ENCODE peak calls at places on chromosome 15, in five cellular contexts. One of them, this sample, is unnamed.

GRCh38 chr15:33211409-33211808 is 16.9 kb upstream of the FMN1 start:
- DNase-seq in WTC11: no peak
- DNase-seq in CD4-positive, alpha-beta T cell: no peak
- DNase-seq in body of pancreas: no peak
- DNase-seq in activated B cell treated with CpG ODN at 0.5 μM for 24 hours: no peak
- DNase-seq in this sample: no peak

GRCh38 chr15:67049351-67050044 is 15.9 kb upstream of the SMAD3 start:
- DNase-seq in WTC11: no peak
- DNase-seq in body of pancreas: no peak
- DNase-seq in activated B cell treated with CpG ODN at 0.5 μM for 24 hours: no peak
- DNase-seq in CD4-positive, alpha-beta T cell: no peak
- DNase-seq in this sample: no peak

GRCh38 chr15:77481670-77482069 is 61.0 kb downstream of the HMG20A start:
- DNase-seq in activated B cell treated with CpG ODN at 0.5 μM for 24 hours: no peak
- DNase-seq in WTC11: no peak
- DNase-seq in CD4-positive, alpha-beta T cell: no peak
- DNase-seq in body of pancreas: no peak
- DNase-seq in this sample: no peak

GRCh38 chr15:74257105-74257504 is 21.0 kb downstream of the CCDC33 start:
- DNase-seq in CD4-positive, alpha-beta T cell: no peak
- DNase-seq in activated B cell treated with CpG ODN at 0.5 μM for 24 hours: no peak
- DNase-seq in body of pancreas: no peak
- DNase-seq in WTC11: no peak
- DNase-seq in this sample: no peak

GRCh38 chr15:31402003-31402402 is 75.4 kb downstream of the KLF13 start:
- DNase-seq in CD4-positive, alpha-beta T cell: no peak
- DNase-seq in body of pancreas: no peak
- DNase-seq in WTC11: no peak
- DNase-seq in activated B cell treated with CpG ODN at 0.5 μM for 24 hours: no peak
- DNase-seq in this sample: no peak

GRCh38 chr15:98898122-98898521 is 109.5 kb downstream of the PGPEP1L start:
- DNase-seq in activated B cell treated with CpG ODN at 0.5 μM for 24 hours: no peak
- DNase-seq in WTC11: no peak
- DNase-seq in CD4-positive, alpha-beta T cell: no peak
- DNase-seq in body of pancreas: no peak
- DNase-seq in this sample: no peak

GRCh38 chr15:59298255-59298856 is 74.3 kb downstream of the MYO1E start:
- DNase-seq in body of pancreas: no peak
- DNase-seq in WTC11: no peak
- DNase-seq in CD4-positive, alpha-beta T cell: no peak
- DNase-seq in activated B cell treated with CpG ODN at 0.5 μM for 24 hours: peak; percentile 30
- DNase-seq in this sample: no peak

GRCh38 chr15:67093146-67093874 is 27.9 kb downstream of the SMAD3 start:
- DNase-seq in body of pancreas: no peak
- DNase-seq in CD4-positive, alpha-beta T cell: no peak
- DNase-seq in WTC11: no peak
- DNase-seq in activated B cell treated with CpG ODN at 0.5 μM for 24 hours: peak; percentile 64
- DNase-seq in this sample: no peak

GRCh38 chr15:33135355-33135781 is 59.1 kb downstream of the FMN1 start:
- DNase-seq in activated B cell treated with CpG ODN at 0.5 μM for 24 hours: no peak
- DNase-seq in WTC11: no peak
- DNase-seq in CD4-positive, alpha-beta T cell: no peak
- DNase-seq in body of pancreas: no peak
- DNase-seq in this sample: no peak

GRCh38 chr15:70253461-70254156 is 155.9 kb upstream of the TLE3 start:
- DNase-seq in WTC11: no peak
- DNase-seq in body of pancreas: no peak
- DNase-seq in CD4-positive, alpha-beta T cell: no peak
- DNase-seq in activated B cell treated with CpG ODN at 0.5 μM for 24 hours: peak; percentile 7
- DNase-seq in this sample: no peak

GRCh38 chr15:65372787-65373067 is 5.1 kb downstream of the IGDCC3 start:
- DNase-seq in CD4-positive, alpha-beta T cell: no peak
- DNase-seq in WTC11: no peak
- DNase-seq in activated B cell treated with CpG ODN at 0.5 μM for 24 hours: no peak
- DNase-seq in body of pancreas: no peak
- DNase-seq in this sample: no peak

GRCh38 chr15:82805994-82806406 is at the start of gene FSD2:
- DNase-seq in activated B cell treated with CpG ODN at 0.5 μM for 24 hours: peak; percentile 32
- DNase-seq in CD4-positive, alpha-beta T cell: no peak
- DNase-seq in WTC11: no peak
- DNase-seq in body of pancreas: no peak
- DNase-seq in this sample: no peak

GRCh38 chr15:31360843-31361763 is 34.5 kb downstream of the KLF13 start:
- DNase-seq in body of pancreas: peak; percentile 85
- DNase-seq in WTC11: no peak
- DNase-seq in CD4-positive, alpha-beta T cell: peak; percentile 81
- DNase-seq in activated B cell treated with CpG ODN at 0.5 μM for 24 hours: peak; percentile 63
- DNase-seq in this sample: no peak

GRCh38 chr15:78107471-78107870 is 15.1 kb downstream of the SH2D7 start:
- DNase-seq in body of pancreas: no peak
- DNase-seq in WTC11: no peak
- DNase-seq in activated B cell treated with CpG ODN at 0.5 μM for 24 hours: no peak
- DNase-seq in CD4-positive, alpha-beta T cell: no peak
- DNase-seq in this sample: no peak

GRCh38 chr15:84681822-84682221 is 23.8 kb upstream of the NMB start:
- DNase-seq in CD4-positive, alpha-beta T cell: peak; percentile 46
- DNase-seq in activated B cell treated with CpG ODN at 0.5 μM for 24 hours: no peak
- DNase-seq in body of pancreas: no peak
- DNase-seq in WTC11: no peak
- DNase-seq in this sample: no peak

GRCh38 chr15:43828061-43828657 is 1.4 kb downstream of the WDR76 start:
- DNase-seq in CD4-positive, alpha-beta T cell: no peak
- DNase-seq in body of pancreas: no peak
- DNase-seq in activated B cell treated with CpG ODN at 0.5 μM for 24 hours: no peak
- DNase-seq in WTC11: no peak
- DNase-seq in this sample: no peak

GRCh38 chr15:101087172-101087769 is 164.6 kb downstream of the CHSY1 start:
- DNase-seq in CD4-positive, alpha-beta T cell: no peak
- DNase-seq in body of pancreas: no peak
- DNase-seq in activated B cell treated with CpG ODN at 0.5 μM for 24 hours: no peak
- DNase-seq in WTC11: no peak
- DNase-seq in this sample: no peak

GRCh38 chr15:39579487-39580116 is 1.3 kb upstream of the THBS1 start:
- DNase-seq in activated B cell treated with CpG ODN at 0.5 μM for 24 hours: no peak
- DNase-seq in CD4-positive, alpha-beta T cell: no peak
- DNase-seq in body of pancreas: peak; percentile 50
- DNase-seq in WTC11: peak; percentile 85
- DNase-seq in this sample: no peak

GRCh38 chr15:68055224-68055705 is 1.1 kb downstream of the PIAS1 start:
- DNase-seq in body of pancreas: peak; percentile 26
- DNase-seq in WTC11: no peak
- DNase-seq in CD4-positive, alpha-beta T cell: peak; percentile 42
- DNase-seq in activated B cell treated with CpG ODN at 0.5 μM for 24 hours: peak; percentile 34
- DNase-seq in this sample: no peak

GRCh38 chr15:64443747-64444621 is 16.4 kb upstream of the ZNF609 start:
- DNase-seq in activated B cell treated with CpG ODN at 0.5 μM for 24 hours: no peak
- DNase-seq in body of pancreas: no peak
- DNase-seq in CD4-positive, alpha-beta T cell: no peak
- DNase-seq in WTC11: no peak
- DNase-seq in this sample: no peak

GRCh38 chr15:79094611-79095021 is 4.0 kb upstream of the RASGRF1 start:
- DNase-seq in activated B cell treated with CpG ODN at 0.5 μM for 24 hours: no peak
- DNase-seq in CD4-positive, alpha-beta T cell: no peak
- DNase-seq in body of pancreas: no peak
- DNase-seq in WTC11: peak; percentile 16
- DNase-seq in this sample: no peak

GRCh38 chr15:90684281-90684680 is 32.9 kb upstream of the BLM start:
- DNase-seq in WTC11: no peak
- DNase-seq in activated B cell treated with CpG ODN at 0.5 μM for 24 hours: no peak
- DNase-seq in CD4-positive, alpha-beta T cell: no peak
- DNase-seq in body of pancreas: no peak
- DNase-seq in this sample: no peak

GRCh38 chr15:63971427-63971805 is 74.9 kb downstream of the DAPK2 start:
- DNase-seq in CD4-positive, alpha-beta T cell: peak; percentile 49
- DNase-seq in activated B cell treated with CpG ODN at 0.5 μM for 24 hours: no peak
- DNase-seq in body of pancreas: no peak
- DNase-seq in WTC11: peak; percentile 34
- DNase-seq in this sample: no peak

GRCh38 chr15:56042982-56043980 is 49.9 kb upstream of the NEDD4 start:
- DNase-seq in body of pancreas: no peak
- DNase-seq in CD4-positive, alpha-beta T cell: no peak
- DNase-seq in activated B cell treated with CpG ODN at 0.5 μM for 24 hours: no peak
- DNase-seq in WTC11: no peak
- DNase-seq in this sample: no peak

GRCh38 chr15:98896802-98897732 is 110.5 kb downstream of the PGPEP1L start:
- DNase-seq in WTC11: no peak
- DNase-seq in body of pancreas: no peak
- DNase-seq in CD4-positive, alpha-beta T cell: no peak
- DNase-seq in activated B cell treated with CpG ODN at 0.5 μM for 24 hours: no peak
- DNase-seq in this sample: no peak

GRCh38 chr15:66629817-66630576 is 64.2 kb upstream of the LCTL start:
- DNase-seq in body of pancreas: no peak
- DNase-seq in activated B cell treated with CpG ODN at 0.5 μM for 24 hours: no peak
- DNase-seq in WTC11: no peak
- DNase-seq in CD4-positive, alpha-beta T cell: no peak
- DNase-seq in this sample: no peak

GRCh38 chr15:39511915-39512260 is 69.0 kb upstream of the THBS1 start:
- DNase-seq in CD4-positive, alpha-beta T cell: no peak
- DNase-seq in WTC11: no peak
- DNase-seq in body of pancreas: no peak
- DNase-seq in activated B cell treated with CpG ODN at 0.5 μM for 24 hours: no peak
- DNase-seq in this sample: no peak

GRCh38 chr15:71705151-71705550 is 105.2 kb upstream of the NR2E3 start:
- DNase-seq in activated B cell treated with CpG ODN at 0.5 μM for 24 hours: no peak
- DNase-seq in WTC11: no peak
- DNase-seq in body of pancreas: no peak
- DNase-seq in CD4-positive, alpha-beta T cell: no peak
- DNase-seq in this sample: no peak

GRCh38 chr15:27847775-27848710 is 251.1 kb downstream of the OCA2 start:
- DNase-seq in CD4-positive, alpha-beta T cell: no peak
- DNase-seq in activated B cell treated with CpG ODN at 0.5 μM for 24 hours: no peak
- DNase-seq in WTC11: no peak
- DNase-seq in body of pancreas: no peak
- DNase-seq in this sample: no peak

GRCh38 chr15:81908111-81908510 is 137.7 kb downstream of the MEX3B start:
- DNase-seq in activated B cell treated with CpG ODN at 0.5 μM for 24 hours: no peak
- DNase-seq in CD4-positive, alpha-beta T cell: no peak
- DNase-seq in body of pancreas: no peak
- DNase-seq in WTC11: no peak
- DNase-seq in this sample: no peak

GRCh38 chr15:69666441-69666882 is 213.8 kb downstream of the RPLP1 start:
- DNase-seq in CD4-positive, alpha-beta T cell: no peak
- DNase-seq in activated B cell treated with CpG ODN at 0.5 μM for 24 hours: no peak
- DNase-seq in WTC11: no peak
- DNase-seq in body of pancreas: no peak
- DNase-seq in this sample: no peak

GRCh38 chr15:40859206-40859851 is 14.7 kb downstream of the RHOV start:
- DNase-seq in WTC11: peak; percentile 94
- DNase-seq in CD4-positive, alpha-beta T cell: peak; percentile 71
- DNase-seq in body of pancreas: peak; percentile 94
- DNase-seq in activated B cell treated with CpG ODN at 0.5 μM for 24 hours: peak; percentile 65
- DNase-seq in this sample: peak; percentile 69
- TF ChIP-seq CTCF in WTC11: peak; percentile 92
- TF ChIP-seq CTCF in CD4-positive, alpha-beta T cell: peak; percentile 83
- TF ChIP-seq CTCF in body of pancreas: peak; percentile 91
- TF ChIP-seq CTCF in activated B cell treated with CpG ODN at 0.5 μM for 24 hours: no peak
- TF ChIP-seq CTCF in this sample: peak; percentile 46

DNA sequence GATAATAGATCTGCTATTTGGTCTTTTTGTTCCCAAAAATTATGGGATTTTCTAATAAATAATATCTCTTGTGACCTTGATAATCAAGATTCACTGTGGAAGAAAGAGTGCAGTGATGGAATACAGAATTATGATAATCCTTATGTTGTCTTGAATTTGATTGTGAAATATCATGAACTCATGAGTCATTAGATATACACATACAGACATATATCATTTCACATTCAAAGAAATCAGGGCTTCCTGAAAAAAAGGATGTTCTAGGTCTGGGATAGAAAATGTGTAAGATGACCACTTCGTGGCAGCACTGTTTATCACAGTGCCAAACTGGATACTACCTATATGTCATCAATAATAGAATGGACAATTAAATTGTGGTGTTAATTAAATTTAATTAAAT is 97.7 kb downstream of the DPH6 start:
- DNase-seq in CD4-positive, alpha-beta T cell: no peak
- DNase-seq in body of pancreas: no peak
- DNase-seq in activated B cell treated with CpG ODN at 0.5 μM for 24 hours: no peak
- DNase-seq in WTC11: no peak
- DNase-seq in this sample: no peak
- TF ChIP-seq CTCF in CD4-positive, alpha-beta T cell: no peak
- TF ChIP-seq CTCF in body of pancreas: no peak
- TF ChIP-seq CTCF in activated B cell treated with CpG ODN at 0.5 μM for 24 hours: no peak
- TF ChIP-seq CTCF in WTC11: no peak
- TF ChIP-seq CTCF in this sample: no peak

GRCh38 chr15:89408512-89409183 is 74.0 kb upstream of the POLG start:
- DNase-seq in WTC11: no peak
- DNase-seq in activated B cell treated with CpG ODN at 0.5 μM for 24 hours: no peak
- DNase-seq in CD4-positive, alpha-beta T cell: no peak
- DNase-seq in body of pancreas: no peak
- DNase-seq in this sample: no peak

GRCh38 chr15:89404023-89404422 is 69.4 kb upstream of the POLG start:
- DNase-seq in WTC11: no peak
- DNase-seq in CD4-positive, alpha-beta T cell: no peak
- DNase-seq in body of pancreas: no peak
- DNase-seq in activated B cell treated with CpG ODN at 0.5 μM for 24 hours: no peak
- DNase-seq in this sample: no peak

GRCh38 chr15:89409184-89409992 is 74.8 kb upstream of the POLG start:
- DNase-seq in activated B cell treated with CpG ODN at 0.5 μM for 24 hours: no peak
- DNase-seq in CD4-positive, alpha-beta T cell: no peak
- DNase-seq in body of pancreas: no peak
- DNase-seq in WTC11: peak; percentile 44
- DNase-seq in this sample: no peak

GRCh38 chr15:89406218-89406716 is 71.6 kb upstream of the POLG start:
- DNase-seq in CD4-positive, alpha-beta T cell: no peak
- DNase-seq in WTC11: no peak
- DNase-seq in body of pancreas: no peak
- DNase-seq in activated B cell treated with CpG ODN at 0.5 μM for 24 hours: no peak
- DNase-seq in this sample: no peak

GRCh38 chr15:89406756-89407650 is 72.4 kb upstream of the POLG start:
- DNase-seq in WTC11: peak; percentile 70
- DNase-seq in activated B cell treated with CpG ODN at 0.5 μM for 24 hours: peak; percentile 22
- DNase-seq in body of pancreas: no peak
- DNase-seq in CD4-positive, alpha-beta T cell: no peak
- DNase-seq in this sample: no peak
- TF ChIP-seq CTCF in WTC11: no peak
- TF ChIP-seq CTCF in activated B cell treated with CpG ODN at 0.5 μM for 24 hours: no peak
- TF ChIP-seq CTCF in body of pancreas: no peak
- TF ChIP-seq CTCF in CD4-positive, alpha-beta T cell: no peak
- TF ChIP-seq CTCF in this sample: no peak

DNA sequence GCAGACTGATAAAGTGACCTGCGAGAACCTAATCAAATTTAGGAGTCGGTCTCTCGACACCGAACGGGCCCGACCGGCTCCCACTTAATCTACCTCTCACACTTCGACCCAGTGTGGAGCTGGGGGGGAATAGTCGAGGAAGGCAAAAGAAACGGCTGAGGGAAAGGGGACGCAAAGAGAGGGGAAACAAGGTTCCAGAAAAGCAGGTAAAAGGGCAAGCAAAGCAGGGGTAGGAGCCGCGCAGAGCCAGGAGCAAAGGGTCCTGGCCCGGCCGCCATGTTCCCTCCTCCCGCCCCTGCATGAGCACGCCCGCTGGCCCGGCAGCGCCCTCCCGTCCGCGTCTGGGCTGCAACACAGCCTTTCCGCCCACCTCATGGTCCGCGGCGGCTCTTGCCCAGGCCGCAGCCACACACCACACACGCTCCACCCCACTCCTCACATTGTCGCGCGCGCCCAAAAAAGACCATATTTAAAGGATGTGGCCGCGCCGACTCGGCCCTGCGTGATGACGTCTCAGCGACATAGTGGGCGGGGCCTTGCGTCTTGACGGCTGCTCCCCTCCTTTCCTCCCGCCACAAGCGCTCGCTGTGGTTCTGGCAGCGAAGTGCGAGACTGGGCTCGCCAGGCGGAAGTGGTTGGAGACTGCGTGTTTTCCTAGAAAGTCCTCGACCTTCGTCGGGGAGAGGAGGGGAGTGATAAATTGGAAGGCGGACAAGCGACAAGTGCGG is at the start of gene ICE2:
- DNase-seq in CD4-positive, alpha-beta T cell: peak; percentile 95
- DNase-seq in WTC11: peak; percentile 95
- DNase-seq in body of pancreas: peak; percentile 96
- DNase-seq in activated B cell treated with CpG ODN at 0.5 μM for 24 hours: peak; percentile 91
- DNase-seq in this sample: peak; percentile 94
- TF ChIP-seq CTCF in CD4-positive, alpha-beta T cell: no peak
- TF ChIP-seq CTCF in WTC11: no peak
- TF ChIP-seq CTCF in body of pancreas: peak; percentile 39
- TF ChIP-seq CTCF in activated B cell treated with CpG ODN at 0.5 μM for 24 hours: no peak
- TF ChIP-seq CTCF in this sample: no peak